ENCODE peak calls at places on chromosomes 13 and 19, in four cellular contexts. Z, U, N and X are unnamed samples.
A peak's percentile ranks its signal among the peaks of the same experiment; 100 is the strongest.

GRCh38 chr19:43576479-43576878 is 878 bp downstream of the PINLYP start:
- DNase-seq in Z (no peak), U (peak; percentile 32), N (no peak), X (no peak)

GRCh38 chr19:3210347-3211017 is 14.0 kb upstream of the CELF5 start:
- DNase-seq in Z (peak; percentile 68), U (no peak), N (peak; percentile 4), X (peak; percentile 61)

GRCh38 chr19:33064117-33064777 is 441 bp downstream of the RHPN2 start:
- DNase-seq in Z (no peak), U (peak; percentile 26), N (no peak), X (peak; percentile 24)

GRCh38 chr19:17829855-17830566 is 8.7 kb upstream of the INSL3 start:
- DNase-seq in Z (no peak), U (peak; percentile 89), N (peak; percentile 72), X (peak; percentile 93)

GRCh38 chr13:37049810-37050209 is 9.7 kb downstream of the SUPT20H start:
- DNase-seq in Z (no peak), U (no peak), N (no peak), X (no peak)

GRCh38 chr13:49409008-49409407 is 34.9 kb downstream of the CAB39L start:
- DNase-seq in Z (no peak), U (no peak), N (no peak), X (no peak)

GRCh38 chr19:1856698-1857603 is 6.4 kb downstream of the KLF16 start:
- DNase-seq in Z (no peak), U (peak; percentile 78), N (no peak), X (peak; percentile 86)

GRCh38 chr19:43776285-43776684 is 4.5 kb downstream of the KCNN4 start:
- DNase-seq in Z (no peak), U (no peak), N (no peak), X (no peak)

GRCh38 chr13:28035146-28035782 is 46.8 kb upstream of the URAD start:
- DNase-seq in Z (no peak), U (no peak), N (peak; percentile 22), X (no peak)

GRCh38 chr13:40127476-40127875 is 472.0 kb downstream of the COG6 start:
- DNase-seq in Z (no peak), U (no peak), N (no peak), X (no peak)

GRCh38 chr13:74061939-74062595 is 72.1 kb downstream of the KLF12 start:
- DNase-seq in Z (peak; percentile 75), U (peak; percentile 32), N (no peak), X (no peak)

GRCh38 chr19:30225615-30226463 is 146.3 kb upstream of the ZNF536 start:
- DNase-seq in Z (no peak), U (no peak), N (no peak), X (no peak)

GRCh38 chr13:99415851-99416331 is 85.4 kb upstream of the TM9SF2 start:
- DNase-seq in Z (peak; percentile 30), U (no peak), N (no peak), X (no peak)

GRCh38 chr19:3366104-3366760 is at the start of gene NFIC:
- DNase-seq in Z (peak; percentile 77), U (peak; percentile 91), N (peak; percentile 51), X (peak; percentile 88)

GRCh38 chr13:46063292-46063691 is 10.7 kb upstream of the ZC3H13 start:
- DNase-seq in Z (no peak), U (no peak), N (no peak), X (no peak)

GRCh38 chr19:2253106-2254051 is 2.8 kb downstream of the JSRP1 start:
- DNase-seq in Z (no peak), U (no peak), N (no peak), X (no peak)

GRCh38 chr19:35756373-35757230 is at the start of gene HSPB6:
- DNase-seq in Z (no peak), U (peak; percentile 89), N (no peak), X (no peak)

GRCh38 chr13:24208314-24208713 is 47.8 kb downstream of the SPATA13 start:
- DNase-seq in Z (no peak), U (no peak), N (peak; percentile 28), X (peak; percentile 52)

GRCh38 chr19:17447704-17448189 is 721 bp downstream of the TMEM221 start:
- DNase-seq in Z (no peak), U (no peak), N (no peak), X (no peak)

GRCh38 chr19:21581646-21582045 is 76.2 kb downstream of the ZNF429 start:
- DNase-seq in Z (no peak), U (no peak), N (no peak), X (no peak)

GRCh38 chr13:26590951-26591350 is 33.5 kb downstream of the WASF3 start:
- DNase-seq in Z (no peak), U (no peak), N (no peak), X (no peak)

GRCh38 chr13:106104281-106104901 is 431.1 kb downstream of the EFNB2 start:
- DNase-seq in Z (no peak), U (no peak), N (peak; percentile 78), X (peak; percentile 85)

GRCh38 chr13:39524795-39525194 is 78.2 kb downstream of the LHFPL6 start:
- DNase-seq in Z (no peak), U (no peak), N (no peak), X (no peak)

GRCh38 chr19:3655402-3656072 is 28.9 kb upstream of the CACTIN start:
- DNase-seq in Z (no peak), U (no peak), N (no peak), X (peak; percentile 93)

GRCh38 chr19:43470288-43470687 is 4.9 kb upstream of the LYPD3 start:
- DNase-seq in Z (no peak), U (no peak), N (no peak), X (no peak)

GRCh38 chr19:45294291-45295029 is 28.2 kb downstream of the CKM start:
- DNase-seq in Z (no peak), U (peak; percentile 37), N (no peak), X (no peak)

GRCh38 chr13:59633290-59633689 is 530.4 kb downstream of the DIAPH3 start:
- DNase-seq in Z (no peak), U (peak; percentile 22), N (no peak), X (no peak)

DNA sequence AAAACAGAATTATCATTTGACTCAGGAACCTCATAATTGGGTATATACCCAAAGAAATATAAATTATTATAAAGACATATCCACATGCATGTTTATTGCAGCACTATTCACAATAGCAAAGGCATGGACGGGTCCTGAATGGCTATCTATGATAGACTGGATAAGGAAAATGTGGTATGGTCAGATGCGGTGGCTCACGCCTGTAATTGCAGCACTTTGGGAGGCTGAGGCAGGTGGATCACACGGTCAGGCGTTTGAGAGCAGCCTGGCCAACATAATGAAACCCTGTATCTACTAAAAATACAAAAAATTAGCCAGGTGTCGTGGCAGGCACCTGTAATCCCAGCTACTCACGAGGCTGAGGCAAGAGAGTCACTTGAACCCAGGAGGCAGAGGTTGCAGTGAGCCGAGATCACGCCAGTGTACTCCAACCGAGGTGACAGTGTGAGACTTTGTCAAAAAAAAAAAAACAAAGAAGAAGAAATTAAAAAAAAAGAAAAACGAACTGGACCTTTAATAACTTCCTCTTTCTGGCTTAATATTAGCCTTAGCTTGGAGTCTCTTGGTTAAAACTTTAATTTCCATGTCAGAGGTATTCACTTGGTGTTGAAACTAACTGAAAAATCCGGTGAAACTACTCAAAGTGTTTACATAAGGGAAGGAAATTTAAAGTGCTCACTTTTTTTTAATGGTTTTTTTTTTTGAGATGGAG is 104.4 kb downstream of the ZNF486 start:
- DNase-seq in Z (no peak), U (no peak), N (no peak), X (no peak)
- H3K27ac ChIP-seq in Z (no peak overlapping the region), U (no peak overlapping the region), N (no peak overlapping the region), X (no peak overlapping the region)

GRCh38 chr19:49057636-49058234 is at the start of gene CGB7:
- DNase-seq in Z (no peak), U (peak; percentile 72), N (no peak), X (peak; percentile 83)

GRCh38 chr19:49058592-49058991 is 1.0 kb upstream of the CGB7 start:
- DNase-seq in Z (peak; percentile 20), U (no peak), N (no peak), X (no peak)

GRCh38 chr19:49061000-49061399 is 3.5 kb upstream of the CGB7 start:
- DNase-seq in Z (no peak), U (no peak), N (no peak), X (no peak)

GRCh38 chr19:49059056-49059455 is 1.5 kb upstream of the CGB7 start:
- DNase-seq in Z (no peak), U (no peak), N (no peak), X (no peak)

GRCh38 chr19:49056101-49056901 is 1.2 kb downstream of the CGB7 start:
- DNase-seq in Z (peak; percentile 20), U (peak; percentile 44), N (peak; percentile 34), X (peak; percentile 82)
- TF ChIP-seq CTCF in Z (no peak), U (no peak), N (no peak), X (peak; percentile 24)

GRCh38 chr19:7924241-7924640 is 1.7 kb downstream of the CTXN1 start:
- DNase-seq in Z (no peak), U (no peak), N (no peak), X (no peak)

GRCh38 chr19:7926021-7926726 is at the start of gene CTXN1:
- DNase-seq in Z (peak; percentile 86), U (peak; percentile 84), N (no peak), X (peak; percentile 70)

GRCh38 chr19:7925171-7925837 is 631 bp downstream of the CTXN1 start:
- DNase-seq in Z (peak; percentile 90), U (peak; percentile 76), N (peak; percentile 56), X (peak; percentile 53)

GRCh38 chr19:7923295-7924191 is 2.4 kb downstream of the CTXN1 start:
- DNase-seq in Z (no peak), U (no peak), N (no peak), X (no peak)

DNA sequence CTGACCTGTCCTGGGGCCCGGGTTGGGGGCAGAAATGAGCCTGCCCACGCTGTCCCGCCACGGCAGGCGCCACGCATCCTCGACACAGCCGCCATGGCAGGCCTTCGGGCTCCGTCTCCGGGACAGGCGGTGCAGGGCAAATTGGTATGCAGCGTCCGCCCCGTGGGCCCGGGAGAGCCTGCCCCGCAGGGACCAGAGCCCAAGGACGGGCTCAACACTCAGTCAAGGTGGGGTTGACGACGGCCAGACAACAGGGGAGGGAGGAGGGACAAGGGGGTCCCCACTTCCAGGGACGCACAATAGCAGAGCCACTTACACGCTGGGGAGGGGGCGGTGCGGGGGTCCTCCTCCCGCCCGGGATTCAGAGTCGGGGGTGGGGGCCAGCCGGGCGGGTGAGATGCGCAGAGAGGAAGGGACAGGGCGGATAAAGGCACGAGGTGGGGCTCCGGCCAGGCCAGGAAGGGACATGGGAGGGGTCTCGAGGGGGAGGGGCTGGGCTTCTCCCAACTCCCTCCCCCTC is 1.2 kb downstream of the CTXN1 start:
- DNase-seq in Z (no peak), U (peak; percentile 36), N (no peak), X (no peak)
- H3K27ac ChIP-seq in Z (no peak overlapping the region), U (no peak overlapping the region), N (peak overlapping the region; percentile 71), X (no peak overlapping the region)

DNA sequence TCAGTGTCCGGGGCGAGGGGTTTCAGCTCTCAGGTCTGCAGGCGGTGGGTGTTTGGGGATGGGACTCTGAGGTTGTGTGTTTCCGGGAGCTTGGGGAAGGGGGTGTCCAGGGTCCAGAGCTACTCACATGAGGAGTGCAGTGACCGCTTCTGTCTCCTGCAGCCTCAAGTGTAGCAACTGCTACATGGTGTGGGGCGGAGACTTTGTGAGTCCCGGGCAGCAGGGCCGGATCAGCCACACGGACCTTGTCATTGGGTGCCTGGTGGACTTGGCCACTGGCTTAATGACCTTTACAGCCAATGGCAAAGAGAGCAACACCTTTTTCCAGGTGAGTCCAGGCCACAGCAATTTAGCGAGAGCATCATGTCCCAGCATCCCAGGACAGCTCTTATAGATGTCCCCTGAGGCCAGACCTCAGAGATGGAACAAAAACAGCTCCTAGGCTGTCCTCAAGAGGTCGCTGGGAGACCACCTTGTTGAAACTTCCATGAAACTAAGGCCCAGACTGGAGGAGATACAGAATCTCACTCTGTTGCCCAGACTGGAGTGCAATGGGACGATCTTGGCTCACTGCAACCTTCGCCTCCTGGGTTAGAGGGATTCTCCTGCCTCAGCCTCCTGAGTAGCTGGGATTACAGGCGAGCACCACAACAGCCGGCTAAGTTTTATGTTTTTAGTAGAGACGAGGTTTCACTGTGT is 44.9 kb downstream of the RYR1 start:
- DNase-seq in Z (peak; percentile 13), U (no peak), N (peak; percentile 35), X (peak; percentile 18)
- TF ChIP-seq CTCF in Z (peak; percentile 49), U (no peak), N (peak; percentile 57), X (no peak)